ENCODE peak calls at places on chromosome 9, in five cellular contexts. W is GM12865; U is WTC11; I is CD4-positive, alpha-beta T cell; O is GM12864. S is an unnamed sample.

GRCh38 chr9:34628656-34629491 is at the start of gene ARID3C:
- DNase-seq in W (no peak), U (peak), I (peak), O (no peak), S (peak)

GRCh38 chr9:91803143-91803940 is 146.7 kb downstream of the ROR2 start:
- DNase-seq in W (no peak), U (no peak), I (no peak), O (no peak), S (no peak)

GRCh38 chr9:137254624-137255447 is at the start of gene NELFB:
- DNase-seq in W (peak), U (peak), I (peak), O (peak), S (peak)

GRCh38 chr9:100492952-100493351 is 20.0 kb downstream of the TMEFF1 start:
- DNase-seq in W (peak), U (no peak), I (no peak), O (no peak), S (no peak)

GRCh38 chr9:19184144-19184917 is 46.2 kb upstream of the DENND4C start:
- DNase-seq in W (peak), U (no peak), I (peak), O (peak), S (peak)

GRCh38 chr9:79273311-79273710 is 298.5 kb upstream of the TLE4 start:
- DNase-seq in W (no peak), U (no peak), I (no peak), O (no peak), S (no peak)

GRCh38 chr9:99368341-99369326 is 146.6 kb downstream of the SEC61B start:
- DNase-seq in W (peak), U (no peak), I (no peak), O (no peak), S (peak)

GRCh38 chr9:129962889-129963703 is 79.9 kb downstream of the FNBP1 start:
- DNase-seq in W (peak), U (peak), I (peak), O (peak), S (peak)

GRCh38 chr9:105114956-105115728 is 129.3 kb upstream of the SLC44A1 start:
- DNase-seq in W (peak), U (no peak), I (no peak), O (peak), S (no peak)

GRCh38 chr9:112618385-112619001 is 99.4 kb downstream of the INIP start:
- DNase-seq in W (no peak), U (no peak), I (no peak), O (no peak), S (no peak)

GRCh38 chr9:32251539-32251938 is 132.9 kb upstream of the ACO1 start:
- DNase-seq in W (peak), U (peak), I (peak), O (peak), S (peak)

GRCh38 chr9:123150708-123151503 is 117.4 kb downstream of the GPR21 start:
- DNase-seq in W (no peak), U (no peak), I (no peak), O (no peak), S (no peak)

GRCh38 chr9:92151691-92152393 is 36.6 kb upstream of the SPTLC1 start:
- DNase-seq in W (no peak), U (no peak), I (no peak), O (no peak), S (no peak)

GRCh38 chr9:99037768-99038167 is 67.1 kb upstream of the TGFBR1 start:
- DNase-seq in W (no peak), U (no peak), I (no peak), O (no peak), S (no peak)

GRCh38 chr9:114321759-114322158 is 1.1 kb upstream of the ORM1 start:
- DNase-seq in W (no peak), U (no peak), I (no peak), O (no peak), S (no peak)

GRCh38 chr9:3993783-3994182 is 306.1 kb downstream of the GLIS3 start:
- DNase-seq in W (peak), U (no peak), I (no peak), O (no peak), S (no peak)

GRCh38 chr9:123568691-123569342 is 212.8 kb downstream of the CRB2 start:
- DNase-seq in W (no peak), U (no peak), I (no peak), O (no peak), S (no peak)

GRCh38 chr9:125748511-125749099 is 1.4 kb downstream of the PBX3 start:
- DNase-seq in W (no peak), U (peak), I (no peak), O (no peak), S (peak)

GRCh38 chr9:116935149-116935897 is 248.2 kb downstream of the TRIM32 start:
- DNase-seq in W (peak), U (no peak), I (no peak), O (peak), S (no peak)

GRCh38 chr9:79377315-79377855 is 194.4 kb upstream of the TLE4 start:
- DNase-seq in W (no peak), U (no peak), I (no peak), O (no peak), S (no peak)

GRCh38 chr9:124257070-124257864 is 482 bp upstream of the NEK6 start:
- DNase-seq in W (no peak), U (no peak), I (no peak), O (no peak), S (peak)

GRCh38 chr9:36946653-36947052 is 87.4 kb downstream of the PAX5 start:
- DNase-seq in W (no peak), U (no peak), I (no peak), O (no peak), S (no peak)

GRCh38 chr9:133758228-133758627 is 20.1 kb upstream of the SARDH start:
- DNase-seq in W (no peak), U (no peak), I (no peak), O (no peak), S (no peak)

GRCh38 chr9:87872079-87872624 is 10.5 kb upstream of the SPATA31E1 start:
- DNase-seq in W (no peak), U (no peak), I (no peak), O (no peak), S (no peak)

GRCh38 chr9:119898316-119898715 is 529.1 kb upstream of the BRINP1 start:
- DNase-seq in W (no peak), U (no peak), I (no peak), O (no peak), S (no peak)

GRCh38 chr9:113436753-113437515 is 26.4 kb downstream of the C9orf43 start:
- DNase-seq in W (no peak), U (no peak), I (no peak), O (no peak), S (no peak)

GRCh38 chr9:4985376-4986266 is 549 bp downstream of the JAK2 start:
- DNase-seq in W (peak), U (peak), I (no peak), O (no peak), S (peak)

GRCh38 chr9:72726951-72727350 is 205.5 kb downstream of the TMC1 start:
- DNase-seq in W (no peak), U (no peak), I (no peak), O (no peak), S (no peak)

GRCh38 chr9:99345936-99346335 is 123.9 kb downstream of the SEC61B start:
- DNase-seq in W (no peak), U (no peak), I (no peak), O (no peak), S (no peak)

GRCh38 chr9:12818431-12819000 is 43.7 kb downstream of the LURAP1L start:
- DNase-seq in W (no peak), U (no peak), I (no peak), O (no peak), S (no peak)

GRCh38 chr9:135326141-135326540 is 153.4 kb upstream of the PPP1R26 start:
- DNase-seq in W (no peak), U (no peak), I (no peak), O (no peak), S (no peak)

GRCh38 chr9:97811534-97812246 is 41.3 kb upstream of the FOXE1 start:
- DNase-seq in W (no peak), U (no peak), I (no peak), O (no peak), S (no peak)

GRCh38 chr9:70159630-70160029 is 99.1 kb upstream of the SMC5 start:
- DNase-seq in W (no peak), U (no peak), I (no peak), O (no peak), S (no peak)

GRCh38 chr9:105067895-105068580 is 140.1 kb upstream of the ABCA1 start:
- DNase-seq in W (no peak), U (no peak), I (no peak), O (no peak), S (no peak)

GRCh38 chr9:120869726-120870125 is 7.3 kb downstream of the PHF19 start:
- DNase-seq in W (no peak), U (no peak), I (no peak), O (no peak), S (no peak)

GRCh38 chr9:36187414-36187813 is 3.3 kb upstream of the CLTA start:
- DNase-seq in W (peak), U (no peak), I (no peak), O (no peak), S (no peak)

GRCh38 chr9:35114113-35114847 is 1.4 kb downstream of the ATOSB start:
- DNase-seq in W (peak), U (peak), I (peak), O (peak), S (peak)

GRCh38 chr9:7591501-7591900 is 208.1 kb downstream of the DMAC1 start:
- DNase-seq in W (no peak), U (no peak), I (no peak), O (no peak), S (no peak)

GRCh38 chr9:7597716-7598115 is 201.9 kb downstream of the DMAC1 start:
- DNase-seq in W (no peak), U (no peak), I (no peak), O (no peak), S (no peak)

DNA sequence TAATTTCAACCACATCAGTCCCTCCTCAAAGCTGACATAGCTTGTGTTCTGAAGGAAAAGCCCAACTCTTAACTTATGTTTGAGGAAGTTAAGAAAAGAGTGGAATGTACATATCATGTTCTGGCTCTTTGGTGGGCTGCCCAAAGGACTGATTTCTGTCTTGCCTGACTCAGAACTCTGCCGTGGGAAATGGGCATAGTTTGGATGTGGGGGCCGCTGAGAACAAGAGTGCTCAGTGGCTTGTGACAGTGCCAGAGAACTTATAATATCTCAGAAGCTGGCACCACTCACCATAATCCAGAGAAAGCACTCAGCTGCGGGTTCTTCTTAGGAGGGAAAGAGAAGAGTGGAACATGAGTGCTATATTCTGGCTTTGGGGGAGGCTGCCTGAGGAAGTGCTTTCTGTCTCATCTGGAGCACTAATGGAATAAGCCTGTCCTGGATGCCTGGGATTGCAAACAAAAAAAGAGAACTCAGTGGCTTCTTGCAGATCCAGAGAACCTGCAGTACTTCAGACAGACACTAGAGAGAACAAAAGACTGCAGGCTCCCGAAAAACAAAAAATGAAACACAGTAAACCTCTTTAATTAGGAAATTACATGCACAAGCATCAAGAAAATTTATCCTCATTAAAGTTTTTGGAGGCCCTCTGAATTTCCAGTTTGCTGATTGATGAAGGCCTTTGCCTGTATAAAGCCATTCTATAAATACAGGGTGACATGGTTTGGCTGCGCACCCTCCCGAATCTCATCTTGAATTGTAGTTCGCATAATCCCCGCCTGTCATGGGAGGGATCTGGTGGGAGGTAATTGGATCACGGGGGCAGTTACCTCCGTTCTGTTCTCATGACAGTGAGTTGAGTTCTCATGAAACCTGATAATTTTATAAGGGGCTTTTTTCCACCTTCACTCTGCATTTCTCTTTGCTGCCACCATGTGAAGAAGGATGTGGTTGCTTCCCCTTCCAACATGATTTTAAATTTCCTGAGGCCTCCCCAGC is 207.0 kb downstream of the DMAC1 start:
- DNase-seq in W (no peak), U (no peak), I (no peak), O (no peak), S (no peak)
- TF ChIP-seq CTCF in W (no peak), U (peak), I (no peak), O (peak), S (no peak)

GRCh38 chr9:83396813-83397212 is 141.4 kb downstream of the FRMD3 start:
- DNase-seq in W (no peak), U (no peak), I (no peak), O (no peak), S (no peak)
- TF ChIP-seq CTCF in W (no peak), U (no peak), I (no peak), O (no peak), S (no peak)

GRCh38 chr9:111036068-111036789 is 2.0 kb downstream of the LPAR1 start:
- DNase-seq in W (peak), U (peak), I (no peak), O (no peak), S (no peak)
- TF ChIP-seq CTCF in W (peak), U (peak), I (no peak), O (no peak), S (no peak)

DNA sequence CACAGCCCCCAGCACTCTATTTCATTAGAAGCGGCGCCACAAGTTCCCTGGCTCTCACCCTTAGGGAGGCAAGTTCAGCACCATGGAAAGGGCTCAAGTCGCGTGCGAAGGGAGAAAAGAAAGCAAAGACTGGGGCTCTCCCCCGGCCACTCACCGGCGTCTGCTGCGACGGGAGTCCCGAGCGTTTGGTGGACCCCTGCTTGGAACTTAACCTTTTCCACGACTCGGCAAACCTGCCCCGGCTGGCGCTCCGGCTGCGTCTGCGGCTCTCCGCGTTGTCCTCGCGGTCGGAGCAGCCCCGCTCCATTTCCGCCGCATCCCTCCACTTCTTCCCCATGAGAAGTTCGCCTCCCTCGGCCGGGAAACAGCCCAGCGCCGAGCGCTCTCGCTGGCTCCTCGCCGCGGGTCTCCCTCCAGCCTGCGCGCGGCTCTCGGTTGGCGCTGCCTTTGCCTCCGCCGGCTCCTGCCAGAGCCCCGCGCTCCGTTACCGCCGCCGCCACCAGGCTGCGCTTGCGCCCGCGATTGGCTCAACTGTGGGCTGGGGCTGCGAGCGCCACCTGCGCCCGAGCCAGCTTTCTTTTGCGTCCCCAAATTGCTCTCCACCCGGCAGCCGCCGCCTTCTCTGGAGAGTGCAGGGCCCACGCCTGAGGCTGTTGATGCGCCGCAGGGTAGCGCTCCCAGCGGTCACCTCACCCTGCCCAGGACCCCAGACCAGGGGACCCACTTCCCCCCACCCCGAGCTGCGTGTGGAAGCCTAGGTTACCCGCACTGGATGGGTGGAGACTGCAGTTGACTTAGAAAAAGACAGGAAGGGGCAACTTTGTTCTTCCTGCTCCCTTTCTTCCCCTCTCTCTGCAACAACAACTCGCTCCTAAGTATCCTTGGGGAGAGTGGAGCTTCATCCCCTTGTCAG is 321.6 kb downstream of the CEMIP2 start:
- DNase-seq in W (peak), U (peak), I (no peak), O (no peak), S (peak)
- TF ChIP-seq CTCF in W (peak), U (no peak), I (no peak), O (peak), S (no peak)

GRCh38 chr9:9603345-9603744 is 1009.5 kb downstream of the PTPRD start:
- DNase-seq in W (no peak), U (no peak), I (no peak), O (no peak), S (no peak)

DNA sequence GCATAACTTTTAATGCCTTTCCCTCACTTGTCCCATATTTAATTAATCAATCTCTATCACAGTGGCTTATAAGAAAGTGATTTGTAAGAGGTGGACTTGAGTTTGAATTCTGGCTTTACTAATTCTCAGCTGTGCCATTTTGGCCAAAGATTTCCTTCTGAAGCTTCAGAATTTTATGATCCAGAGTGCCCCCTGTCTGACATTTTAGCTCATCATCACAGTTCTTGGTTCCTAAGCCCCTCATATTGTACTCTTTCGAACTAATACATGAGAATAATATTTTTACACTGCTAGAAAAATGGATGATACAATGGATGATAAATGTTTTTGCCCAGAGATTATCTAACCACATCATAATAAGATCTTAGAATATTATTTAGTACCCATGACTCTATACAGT is 1014.1 kb downstream of the PTPRD start:
- DNase-seq in W (no peak), U (no peak), I (no peak), O (no peak), S (no peak)
- TF ChIP-seq CTCF in W (no peak), U (no peak), I (no peak), O (no peak), S (no peak)